ENCODE peak calls at places on chromosomes 16 and 17, in six cellular contexts. One of them, this sample, is unnamed.

GRCh38 chr17:6681671-6682070 is 30.1 kb downstream of the C17orf100 start:
- DNase-seq in A549: no peak
- DNase-seq in HepG2: peak; percentile 28
- DNase-seq in H1: no peak
- DNase-seq in K562: no peak
- DNase-seq in GM12878: no peak
- DNase-seq in this sample: no peak

GRCh38 chr17:33580215-33580614 is 287.1 kb upstream of the ASIC2 start:
- DNase-seq in GM12878: no peak
- DNase-seq in K562: no peak
- DNase-seq in HepG2: no peak
- DNase-seq in H1: no peak
- DNase-seq in A549: no peak
- DNase-seq in this sample: no peak

GRCh38 chr17:37019117-37019744 is 70.5 kb downstream of the AATF start:
- DNase-seq in H1: no peak
- DNase-seq in GM12878: no peak
- DNase-seq in HepG2: no peak
- DNase-seq in K562: no peak
- DNase-seq in A549: no peak
- DNase-seq in this sample: no peak

GRCh38 chr17:9880582-9880999 is 24.5 kb downstream of the RCVRN start:
- DNase-seq in A549: peak; percentile 86
- DNase-seq in HepG2: no peak
- DNase-seq in GM12878: peak; percentile 1
- DNase-seq in H1: no peak
- DNase-seq in K562: no peak
- DNase-seq in this sample: no peak

GRCh38 chr16:88715312-88716190 is 9.2 kb downstream of the CTU2 start:
- DNase-seq in GM12878: no peak
- DNase-seq in K562: no peak
- DNase-seq in A549: no peak
- DNase-seq in HepG2: no peak
- DNase-seq in H1: no peak
- DNase-seq in this sample: no peak

GRCh38 chr17:75261336-75262111 is at the start of the genes GGA3 and MRPS7:
- DNase-seq in A549: peak; percentile 95
- DNase-seq in H1: no peak
- DNase-seq in HepG2: peak; percentile 92
- DNase-seq in GM12878: peak; percentile 75
- DNase-seq in K562: peak; percentile 97
- DNase-seq in this sample: peak; percentile 90

GRCh38 chr17:6496636-6497441 is 52.6 kb downstream of the PIMREG start:
- DNase-seq in A549: no peak
- DNase-seq in HepG2: no peak
- DNase-seq in GM12878: no peak
- DNase-seq in H1: no peak
- DNase-seq in K562: no peak
- DNase-seq in this sample: no peak

GRCh38 chr17:81713556-81714411 is 1.7 kb downstream of the SLC25A10 start:
- DNase-seq in GM12878: no peak
- DNase-seq in K562: peak; percentile 72
- DNase-seq in HepG2: peak; percentile 74
- DNase-seq in A549: no peak
- DNase-seq in H1: no peak
- DNase-seq in this sample: no peak

GRCh38 chr17:82613283-82614094 is 34.8 kb downstream of the WDR45B start:
- DNase-seq in K562: no peak
- DNase-seq in H1: no peak
- DNase-seq in A549: no peak
- DNase-seq in GM12878: no peak
- DNase-seq in HepG2: no peak
- DNase-seq in this sample: no peak

GRCh38 chr17:8621585-8621984 is 8.9 kb downstream of the MYH10 start:
- DNase-seq in H1: no peak
- DNase-seq in GM12878: no peak
- DNase-seq in K562: peak; percentile 11
- DNase-seq in HepG2: no peak
- DNase-seq in A549: no peak
- DNase-seq in this sample: peak; percentile 59

GRCh38 chr16:20956319-20956718 is 55.7 kb downstream of the LYRM1 start:
- DNase-seq in H1: no peak
- DNase-seq in HepG2: no peak
- DNase-seq in GM12878: no peak
- DNase-seq in K562: no peak
- DNase-seq in A549: no peak
- DNase-seq in this sample: peak; percentile 45
- TF ChIP-seq CEBPB in H1: no peak
- TF ChIP-seq CEBPB in HepG2: no peak
- TF ChIP-seq CEBPB in GM12878: no peak
- TF ChIP-seq CEBPB in K562: no peak
- TF ChIP-seq CEBPB in A549: no peak
- TF ChIP-seq CEBPB in this sample: no peak

GRCh38 chr16:77288222-77288621 is 89.0 kb downstream of the SYCE1L start:
- DNase-seq in HepG2: no peak
- DNase-seq in H1: no peak
- DNase-seq in K562: no peak
- DNase-seq in GM12878: no peak
- DNase-seq in A549: no peak
- DNase-seq in this sample: peak; percentile 85
- TF ChIP-seq RFX5 in HepG2: no peak
- TF ChIP-seq RFX5 in H1: no peak
- TF ChIP-seq RFX5 in K562: no peak
- TF ChIP-seq RFX5 in GM12878: no peak
- TF ChIP-seq RFX5 in A549: no peak
- TF ChIP-seq RFX5 in this sample: no peak

GRCh38 chr16:29811896-29812665 is at the start of gene PRRT2:
- DNase-seq in HepG2: no peak
- DNase-seq in H1: no peak
- DNase-seq in GM12878: no peak
- DNase-seq in K562: peak; percentile 74
- DNase-seq in A549: no peak
- DNase-seq in this sample: peak; percentile 43
- TF ChIP-seq CEBPB in HepG2: no peak
- TF ChIP-seq CEBPB in H1: no peak
- TF ChIP-seq CEBPB in GM12878: no peak
- TF ChIP-seq CEBPB in K562: no peak
- TF ChIP-seq CEBPB in A549: no peak
- TF ChIP-seq CEBPB in this sample: no peak

DNA sequence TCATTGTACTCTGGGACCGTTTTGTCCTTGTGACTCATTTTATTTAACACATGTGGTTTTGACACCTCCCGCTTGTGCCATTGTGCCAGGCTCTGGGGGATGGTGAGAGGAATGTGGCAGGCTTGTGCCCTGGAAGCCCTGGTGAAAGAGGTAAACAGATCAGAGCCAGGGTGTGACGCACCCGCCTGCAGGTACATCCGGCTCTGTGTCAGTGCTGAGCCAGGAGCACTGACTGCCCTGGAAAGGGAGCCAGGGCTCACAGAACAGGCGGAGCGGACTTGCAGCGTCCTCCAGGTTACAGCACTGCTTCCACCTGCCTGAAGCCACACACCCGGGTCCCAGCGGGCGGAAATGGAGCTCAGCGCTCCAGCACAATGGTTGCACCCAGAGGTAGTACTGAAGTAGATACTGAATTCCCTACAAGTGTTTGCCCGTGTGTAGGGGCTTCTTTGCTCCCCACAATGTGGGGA is 30.6 kb downstream of the CDRT15 start:
- DNase-seq in A549: no peak
- DNase-seq in H1: no peak
- DNase-seq in GM12878: no peak
- DNase-seq in HepG2: no peak
- DNase-seq in K562: no peak
- DNase-seq in this sample: no peak
- TF ChIP-seq RFX5 in A549: no peak
- TF ChIP-seq RFX5 in H1: no peak
- TF ChIP-seq RFX5 in GM12878: no peak
- TF ChIP-seq RFX5 in HepG2: no peak
- TF ChIP-seq RFX5 in K562: no peak
- TF ChIP-seq RFX5 in this sample: no peak

GRCh38 chr16:11791144-11791828 is 5.8 kb downstream of the ZC3H7A start:
- DNase-seq in H1: no peak
- DNase-seq in A549: no peak
- DNase-seq in HepG2: peak; percentile 45
- DNase-seq in K562: no peak
- DNase-seq in GM12878: no peak
- DNase-seq in this sample: no peak

GRCh38 chr16:11793840-11794239 is 3.2 kb downstream of the ZC3H7A start:
- DNase-seq in K562: peak; percentile 73
- DNase-seq in H1: no peak
- DNase-seq in HepG2: no peak
- DNase-seq in GM12878: no peak
- DNase-seq in A549: no peak
- DNase-seq in this sample: no peak

GRCh38 chr16:11794447-11794846 is 2.6 kb downstream of the ZC3H7A start:
- DNase-seq in HepG2: no peak
- DNase-seq in GM12878: no peak
- DNase-seq in A549: no peak
- DNase-seq in K562: no peak
- DNase-seq in H1: no peak
- DNase-seq in this sample: no peak

GRCh38 chr16:11794991-11795886 is 1.8 kb downstream of the ZC3H7A start:
- DNase-seq in GM12878: no peak
- DNase-seq in A549: no peak
- DNase-seq in K562: peak; percentile 35
- DNase-seq in H1: no peak
- DNase-seq in HepG2: no peak
- DNase-seq in this sample: no peak

DNA sequence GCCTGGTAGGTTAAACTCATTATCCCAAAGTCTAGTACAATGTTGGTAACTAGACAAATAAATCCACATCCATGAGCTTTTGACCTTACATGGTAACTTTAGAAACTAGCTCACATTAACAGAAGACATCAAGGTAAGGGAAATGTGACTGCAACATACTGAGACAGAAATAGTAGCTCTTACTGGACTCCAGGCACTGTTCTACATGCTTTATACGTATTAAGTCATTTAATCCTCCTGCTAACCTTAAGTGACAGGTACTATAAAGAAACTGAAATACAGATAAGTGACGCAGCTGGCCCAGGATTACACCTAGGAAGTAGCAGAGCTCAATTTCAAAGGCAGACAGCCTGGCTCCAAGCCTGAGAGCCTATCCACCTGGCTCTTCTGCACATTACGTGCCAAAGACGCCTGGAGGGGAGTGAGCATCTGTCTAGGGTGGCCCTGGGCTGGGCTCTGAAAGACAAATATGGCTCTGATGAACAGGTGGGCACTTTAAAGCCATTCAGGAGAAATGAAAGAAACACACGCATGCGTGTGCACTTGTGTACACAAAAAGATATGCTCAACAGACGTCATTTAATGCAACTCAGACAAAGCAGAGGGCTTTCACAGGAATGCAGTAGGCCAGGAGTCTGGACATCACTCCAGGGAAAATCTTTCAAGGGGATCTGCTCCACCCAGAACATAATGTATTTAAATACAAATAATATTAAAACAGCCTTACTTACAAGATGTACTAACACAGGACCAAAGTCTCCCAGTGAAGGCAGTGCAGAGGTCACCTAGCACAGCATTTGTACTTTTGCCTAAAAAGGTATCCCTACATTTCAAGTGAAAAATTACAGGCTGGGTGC is 4.4 kb downstream of the ZC3H7A start:
- DNase-seq in H1: no peak
- DNase-seq in HepG2: peak; percentile 70
- DNase-seq in K562: no peak
- DNase-seq in GM12878: no peak
- DNase-seq in A549: no peak
- DNase-seq in this sample: no peak
- TF ChIP-seq CEBPB in H1: no peak
- TF ChIP-seq CEBPB in HepG2: no peak
- TF ChIP-seq CEBPB in K562: no peak
- TF ChIP-seq CEBPB in GM12878: no peak
- TF ChIP-seq CEBPB in A549: no peak
- TF ChIP-seq CEBPB in this sample: no peak

GRCh38 chr17:52128721-52129120 is 29.8 kb downstream of the CA10 start:
- DNase-seq in K562: no peak
- DNase-seq in GM12878: no peak
- DNase-seq in H1: no peak
- DNase-seq in HepG2: no peak
- DNase-seq in A549: no peak
- DNase-seq in this sample: no peak
- TF ChIP-seq RFX5 in K562: no peak
- TF ChIP-seq RFX5 in GM12878: no peak
- TF ChIP-seq RFX5 in H1: no peak
- TF ChIP-seq RFX5 in HepG2: no peak
- TF ChIP-seq RFX5 in A549: no peak
- TF ChIP-seq RFX5 in this sample: no peak

DNA sequence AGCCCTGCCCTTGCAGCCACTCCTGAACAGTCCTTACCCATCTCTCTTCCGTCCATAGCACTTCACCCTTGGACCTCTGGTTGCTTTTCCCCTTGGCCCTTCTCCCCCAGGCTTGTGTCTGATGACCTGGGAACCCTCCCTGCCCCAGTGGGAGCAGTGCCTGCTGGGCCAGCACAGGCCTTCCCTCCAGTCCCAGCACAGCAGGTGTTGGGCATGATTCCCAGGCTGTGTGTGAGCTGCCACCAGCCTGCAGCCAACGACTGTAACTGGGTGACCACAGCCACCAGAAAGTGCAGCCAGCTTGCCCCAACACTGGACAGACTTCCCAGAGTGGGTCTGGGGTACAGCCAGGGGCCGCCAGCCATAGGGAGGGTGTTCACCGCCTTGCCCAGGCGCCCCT is 30.0 kb downstream of the CRAMP1 start:
- DNase-seq in HepG2: no peak
- DNase-seq in H1: no peak
- DNase-seq in GM12878: no peak
- DNase-seq in K562: no peak
- DNase-seq in A549: no peak
- DNase-seq in this sample: no peak
- TF ChIP-seq CEBPB in HepG2: no peak
- TF ChIP-seq CEBPB in H1: no peak
- TF ChIP-seq CEBPB in GM12878: no peak
- TF ChIP-seq CEBPB in K562: no peak
- TF ChIP-seq CEBPB in A549: no peak
- TF ChIP-seq CEBPB in this sample: no peak

GRCh38 chr17:62671553-62671952 is 44.1 kb downstream of the MRC2 start:
- DNase-seq in HepG2: peak; percentile 36
- DNase-seq in GM12878: no peak
- DNase-seq in K562: peak; percentile 66
- DNase-seq in H1: no peak
- DNase-seq in A549: no peak
- DNase-seq in this sample: no peak
- TF ChIP-seq RFX5 in HepG2: no peak
- TF ChIP-seq RFX5 in GM12878: no peak
- TF ChIP-seq RFX5 in K562: no peak
- TF ChIP-seq RFX5 in H1: no peak
- TF ChIP-seq RFX5 in A549: no peak
- TF ChIP-seq RFX5 in this sample: no peak

DNA sequence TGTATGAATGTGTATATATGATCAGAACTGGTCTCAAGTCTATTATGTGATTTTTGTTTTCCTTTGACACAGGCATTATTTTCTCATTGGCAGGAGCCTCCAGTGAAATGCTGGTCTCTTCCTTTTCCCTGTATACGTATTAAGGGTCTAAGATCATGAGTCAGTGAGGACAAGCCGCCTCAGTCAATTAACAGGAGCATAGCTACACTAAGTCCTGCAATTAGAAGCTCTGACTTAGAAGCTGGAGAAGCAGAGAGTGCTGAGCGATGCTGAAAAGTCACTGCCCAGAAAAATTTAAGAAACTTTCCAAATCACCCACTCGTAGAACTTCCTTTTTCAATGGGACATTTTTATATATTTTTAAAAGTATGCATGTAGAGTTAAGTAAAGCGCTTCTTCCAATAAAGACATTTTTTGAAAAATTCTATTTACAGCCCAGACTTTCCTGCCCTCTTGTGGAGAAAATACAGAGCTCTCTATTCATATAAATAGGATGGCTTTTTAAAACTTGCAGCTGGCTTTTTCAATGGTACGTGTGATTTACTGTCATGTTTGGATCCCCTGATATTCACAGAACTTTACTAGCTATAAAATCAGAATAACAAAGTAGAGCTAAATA is 70.1 kb upstream of the PSMD7 start:
- DNase-seq in GM12878: no peak
- DNase-seq in HepG2: no peak
- DNase-seq in A549: no peak
- DNase-seq in K562: peak; percentile 8
- DNase-seq in H1: no peak
- DNase-seq in this sample: peak; percentile 31
- TF ChIP-seq CEBPB in GM12878: no peak
- TF ChIP-seq CEBPB in HepG2: no peak
- TF ChIP-seq CEBPB in A549: no peak
- TF ChIP-seq CEBPB in K562: no peak
- TF ChIP-seq CEBPB in H1: no peak
- TF ChIP-seq CEBPB in this sample: no peak